ENCODE peak calls at places on chromosome 18, in four cellular contexts. L is choroid plexus epithelial cell, Z is A549, X is IMR-90. I is an unnamed sample.

GRCh38 chr18:8607776-8608682 is 1.2 kb upstream of the RAB12 start:
- DNase-seq in X (peak), L (peak), Z (no peak), I (no peak)

GRCh38 chr18:39318008-39318407 is 1752.4 kb upstream of the CELF4 start:
- DNase-seq in L (no peak), X (no peak), Z (no peak), I (no peak)

GRCh38 chr18:72866901-72867701 is 686 bp downstream of the NETO1 start:
- DNase-seq in L (peak), Z (no peak), X (no peak), I (no peak)

GRCh38 chr18:2979027-2979570 is 33.8 kb downstream of the LPIN2 start:
- DNase-seq in X (peak), L (peak), Z (no peak), I (no peak)

GRCh38 chr18:50844960-50845359 is 25.1 kb upstream of the MRO start:
- DNase-seq in X (no peak), Z (no peak), L (no peak), I (no peak)

GRCh38 chr18:10140928-10141327 is 227.1 kb downstream of the VAPA start:
- DNase-seq in X (peak), Z (peak), L (no peak), I (no peak)

GRCh38 chr18:30177056-30177455 is 865.5 kb downstream of the DSC3 start:
- DNase-seq in Z (no peak), X (no peak), L (peak), I (no peak)

GRCh38 chr18:45569566-45569965 is 45.7 kb upstream of the SLC14A2 start:
- DNase-seq in L (no peak), Z (no peak), X (no peak), I (no peak)

GRCh38 chr18:51666717-51667320 is 469.3 kb upstream of the MEX3C start:
- DNase-seq in X (no peak), Z (peak), L (peak), I (no peak)

GRCh38 chr18:49339146-49339545 is 121.3 kb downstream of the DYM start:
- DNase-seq in L (no peak), Z (no peak), X (no peak), I (no peak)

GRCh38 chr18:63928331-63928730 is 20.6 kb downstream of the SERPINB10 start:
- DNase-seq in X (no peak), L (no peak), Z (no peak), I (no peak)

GRCh38 chr18:9380101-9380500 is 45.5 kb downstream of the TWSG1 start:
- DNase-seq in L (peak), Z (no peak), X (peak), I (no peak)

GRCh38 chr18:36511791-36512352 is 214.4 kb downstream of the FHOD3 start:
- DNase-seq in Z (no peak), X (no peak), L (no peak), I (peak)

GRCh38 chr18:75926811-75927210 is 499.3 kb upstream of the SMIM21 start:
- DNase-seq in L (no peak), Z (peak), X (no peak), I (no peak)

GRCh38 chr18:43271593-43272432 is 5.5 kb downstream of the SYT4 start:
- DNase-seq in Z (peak), X (peak), L (peak), I (peak)

GRCh38 chr18:28511421-28511821 is 334.5 kb upstream of the CDH2 start:
- DNase-seq in X (peak), Z (no peak), L (peak), I (no peak)

GRCh38 chr18:48820483-48821250 is 130.1 kb downstream of the SMAD7 start:
- DNase-seq in L (no peak), Z (no peak), X (no peak), I (no peak)

GRCh38 chr18:54109131-54109683 is 115.3 kb downstream of the MBD2 start:
- DNase-seq in Z (peak), L (peak), X (no peak), I (no peak)

GRCh38 chr18:63890950-63891304 is 3.4 kb downstream of the SERPINB2 start:
- DNase-seq in Z (peak), L (peak), X (peak), I (no peak)

GRCh38 chr18:80149667-80150066 is 40.6 kb downstream of the ADNP2 start:
- DNase-seq in L (no peak), X (no peak), Z (no peak), I (no peak)

GRCh38 chr18:80147418-80148315 is 38.6 kb downstream of the ADNP2 start:
- DNase-seq in L (peak), Z (peak), X (peak), I (no peak)

GRCh38 chr18:80148316-80149199 is 39.5 kb downstream of the ADNP2 start:
- DNase-seq in X (no peak), L (no peak), Z (no peak), I (no peak)

GRCh38 chr18:80145191-80145799 is 36.2 kb downstream of the ADNP2 start:
- DNase-seq in Z (no peak), L (peak), X (peak), I (no peak)

GRCh38 chr18:80147037-80147417 is 38.0 kb downstream of the ADNP2 start:
- DNase-seq in X (no peak), L (no peak), Z (no peak), I (no peak)
- H3K4me3 ChIP-seq in X (peak), L (peak), Z (peak), I (no peak)

GRCh38 chr18:79847606-79848293 is 50.0 kb downstream of the KCNG2 start:
- DNase-seq in X (no peak), L (no peak), Z (no peak), I (no peak)
- H3K4me3 ChIP-seq in X (no peak), L (no peak), Z (no peak), I (no peak)

GRCh38 chr18:61583548-61583947 is 250.3 kb downstream of the CDH20 start:
- DNase-seq in L (no peak), X (no peak), Z (no peak), I (no peak)

GRCh38 chr18:61579581-61579980 is 246.4 kb downstream of the CDH20 start:
- DNase-seq in X (no peak), Z (no peak), L (no peak), I (peak)

GRCh38 chr18:61581578-61582204 is 248.5 kb downstream of the CDH20 start:
- DNase-seq in X (peak), Z (peak), L (peak), I (peak)

GRCh38 chr18:61580061-61580460 is 246.8 kb downstream of the CDH20 start:
- DNase-seq in X (no peak), L (peak), Z (no peak), I (no peak)

GRCh38 chr18:61582205-61582710 is 249.0 kb downstream of the CDH20 start:
- DNase-seq in Z (no peak), X (no peak), L (no peak), I (no peak)
- H3K4me3 ChIP-seq in Z (peak), X (peak), L (peak), I (peak)

GRCh38 chr18:713135-713490 is 683 bp upstream of the ENOSF1 start:
- DNase-seq in X (no peak), L (no peak), Z (no peak), I (no peak)
- H3K4me3 ChIP-seq in X (no peak), L (peak), Z (peak), I (no peak)

DNA sequence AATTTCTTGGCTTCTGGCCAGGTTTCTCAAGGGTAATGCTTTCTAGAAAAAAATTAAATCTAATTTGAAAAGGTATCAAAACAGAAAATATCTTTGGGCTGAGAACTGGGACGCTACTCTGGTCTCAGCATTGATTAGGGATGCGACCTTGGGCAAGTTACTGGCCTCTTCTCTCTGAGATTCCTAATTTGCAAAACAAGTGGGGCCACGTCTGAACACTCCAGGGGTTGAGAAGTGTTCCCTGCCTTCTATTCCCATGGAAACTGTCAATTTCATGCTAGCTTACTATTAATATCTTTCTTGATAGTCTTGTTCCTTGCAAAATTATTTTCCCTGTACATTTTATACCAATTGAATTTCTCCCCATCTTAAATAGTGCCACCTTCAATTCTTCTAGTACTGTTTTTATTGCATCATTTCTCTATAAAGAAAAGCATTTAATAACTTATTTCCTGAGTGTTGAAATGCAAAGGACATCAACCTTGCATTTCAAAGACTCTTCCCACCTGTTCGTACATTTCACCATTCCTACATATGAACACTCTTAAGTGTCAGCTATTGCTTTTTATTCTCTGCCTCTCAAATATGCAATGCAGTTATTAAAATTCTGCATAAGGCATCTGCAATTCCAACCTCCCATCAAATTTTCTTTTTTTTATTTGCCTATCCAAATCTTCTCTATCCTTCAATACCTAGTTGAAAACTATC is 118.3 kb upstream of the DSEL start:
- DNase-seq in L (no peak), X (no peak), Z (no peak), I (no peak)
- H3K4me3 ChIP-seq in L (no peak), X (no peak), Z (no peak), I (no peak)